ENCODE peak calls at places on chromosome 1, in four cellular contexts. One of them, this sample, is unnamed.

GRCh38 chr1:91835087-91835521 is 50.8 kb downstream of the TGFBR3 start:
- DNase-seq in IMR-90: no peak
- DNase-seq in NB4: no peak
- DNase-seq in breast epithelium: no peak
- DNase-seq in this sample: no peak

GRCh38 chr1:95734560-95734959 is 500.6 kb downstream of the RWDD3 start:
- DNase-seq in NB4: no peak
- DNase-seq in breast epithelium: no peak
- DNase-seq in IMR-90: no peak
- DNase-seq in this sample: no peak

GRCh38 chr1:231044588-231044987 is 4.5 kb upstream of the FAM89A start:
- DNase-seq in breast epithelium: no peak
- DNase-seq in NB4: no peak
- DNase-seq in IMR-90: no peak
- DNase-seq in this sample: no peak

GRCh38 chr1:91282695-91283420 is 121.8 kb downstream of the HFM1 start:
- DNase-seq in breast epithelium: no peak
- DNase-seq in IMR-90: peak; percentile 73
- DNase-seq in NB4: peak; percentile 63
- DNase-seq in this sample: no peak

GRCh38 chr1:232213928-232214327 is 416.0 kb downstream of the SIPA1L2 start:
- DNase-seq in NB4: no peak
- DNase-seq in breast epithelium: no peak
- DNase-seq in IMR-90: no peak
- DNase-seq in this sample: no peak

GRCh38 chr1:17736625-17737024 is 18.5 kb upstream of the ACTL8 start:
- DNase-seq in breast epithelium: no peak
- DNase-seq in IMR-90: no peak
- DNase-seq in NB4: no peak
- DNase-seq in this sample: no peak

GRCh38 chr1:81801834-81802531 is 1.2 kb downstream of the ADGRL2 start:
- DNase-seq in IMR-90: peak; percentile 40
- DNase-seq in NB4: no peak
- DNase-seq in breast epithelium: peak; percentile 24
- DNase-seq in this sample: no peak

GRCh38 chr1:101257500-101258325 is 20.9 kb downstream of the S1PR1 start:
- DNase-seq in IMR-90: no peak
- DNase-seq in NB4: peak; percentile 85
- DNase-seq in breast epithelium: no peak
- DNase-seq in this sample: peak; percentile 35

GRCh38 chr1:51329443-51330325 is 678 bp downstream of the TTC39A start:
- DNase-seq in breast epithelium: peak; percentile 75
- DNase-seq in NB4: no peak
- DNase-seq in IMR-90: no peak
- DNase-seq in this sample: no peak
- TF ChIP-seq POLR2A in breast epithelium: no peak
- TF ChIP-seq POLR2A in NB4: no peak
- TF ChIP-seq POLR2A in IMR-90: no peak
- TF ChIP-seq POLR2A in this sample: no peak

GRCh38 chr1:221715321-221716169 is 26.3 kb downstream of the DUSP10 start:
- DNase-seq in breast epithelium: no peak
- DNase-seq in IMR-90: peak; percentile 77
- DNase-seq in NB4: no peak
- DNase-seq in this sample: no peak
- H3K4me3 ChIP-seq in breast epithelium: no peak overlapping the region
- H3K4me3 ChIP-seq in IMR-90: no peak overlapping the region
- H3K4me3 ChIP-seq in NB4: no peak overlapping the region
- H3K4me3 ChIP-seq in this sample: no peak overlapping the region

DNA sequence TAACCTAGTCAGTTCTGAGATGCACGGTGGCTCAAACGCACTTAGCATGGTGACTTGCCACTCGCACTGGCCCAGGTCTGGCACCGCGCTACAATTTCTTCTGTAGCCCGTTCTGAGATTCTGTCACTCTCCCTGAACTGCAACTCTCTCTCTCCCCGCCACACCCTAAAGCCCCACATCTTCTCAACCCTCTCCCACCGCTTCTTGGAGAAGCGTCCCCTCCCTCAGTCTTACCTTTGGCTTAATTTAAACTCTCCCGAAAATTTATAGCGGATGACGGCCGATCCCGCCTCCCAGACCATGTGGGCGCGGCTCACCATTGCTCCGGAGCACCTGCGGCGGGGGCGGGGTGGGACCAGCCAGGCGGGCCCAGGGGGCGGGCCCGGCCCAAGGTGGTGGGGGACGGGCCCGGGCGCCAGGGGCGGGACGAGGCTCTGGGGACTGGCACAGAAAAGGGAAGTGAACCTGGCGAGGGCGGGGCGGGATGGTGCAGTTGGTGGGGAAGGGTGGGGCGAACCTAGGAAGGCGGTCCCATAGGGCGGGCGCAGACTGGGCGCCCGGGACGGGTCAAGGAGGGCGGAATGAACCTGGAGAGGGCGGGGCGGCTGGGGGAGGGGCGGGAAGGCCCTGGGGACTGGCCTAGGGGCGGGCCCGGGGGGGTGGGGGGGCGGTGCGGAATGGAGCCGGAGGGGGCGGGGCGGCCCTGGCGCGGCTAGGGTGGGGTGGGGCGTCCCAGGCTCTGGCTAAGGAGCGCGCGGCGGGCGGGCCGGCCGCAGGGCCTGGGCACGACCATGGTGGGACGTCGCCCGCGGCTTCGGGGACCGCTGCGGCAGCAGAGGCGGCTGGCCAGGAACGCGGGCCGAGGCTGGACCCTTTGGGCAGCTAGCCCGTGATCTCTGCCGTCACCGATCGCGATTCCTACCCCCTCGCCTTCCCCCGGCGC is at the start of gene MAP3K21:
- DNase-seq in breast epithelium: peak; percentile 89
- DNase-seq in NB4: peak; percentile 96
- DNase-seq in IMR-90: no peak
- DNase-seq in this sample: peak; percentile 83
- TF ChIP-seq POLR2A in breast epithelium: no peak
- TF ChIP-seq POLR2A in NB4: peak; percentile 54
- TF ChIP-seq POLR2A in IMR-90: no peak
- TF ChIP-seq POLR2A in this sample: no peak

GRCh38 chr1:200406161-200406797 is 3.6 kb downstream of the ZNF281 start:
- DNase-seq in IMR-90: no peak
- DNase-seq in breast epithelium: no peak
- DNase-seq in NB4: peak; percentile 34
- DNase-seq in this sample: no peak
- H3K4me3 ChIP-seq in IMR-90: peak overlapping the region; percentile 19
- H3K4me3 ChIP-seq in breast epithelium: no peak overlapping the region
- H3K4me3 ChIP-seq in NB4: peak overlapping the region; percentile 48
- H3K4me3 ChIP-seq in this sample: no peak overlapping the region